ENCODE peak calls at places on chromosome 9, in four cellular contexts. F is heart right ventricle, L is right cardiac atrium, G is activated T-cell treated with anti-CD3 and anti-CD28 coated beads for 48 hours. N is an unnamed sample.

GRCh38 chr9:132238026-132238972 is 76.4 kb downstream of the NTNG2 start:
- DNase-seq in F (no peak), L (no peak), G (no peak), N (no peak)

GRCh38 chr9:3088166-3088702 is 244.3 kb upstream of the PUM3 start:
- DNase-seq in F (no peak), L (no peak), G (no peak), N (no peak)

GRCh38 chr9:109753308-109753707 is 26.7 kb upstream of the PALM2AKAP2 start:
- DNase-seq in F (no peak), L (no peak), G (no peak), N (no peak)

GRCh38 chr9:15572200-15572599 is 19.4 kb downstream of the CCDC171 start:
- DNase-seq in F (no peak), L (no peak), G (no peak), N (no peak)

GRCh38 chr9:80650964-80651555 is 1038.3 kb downstream of the TLE1 start:
- DNase-seq in F (no peak), L (no peak), G (no peak), N (no peak)

GRCh38 chr9:114056527-114056926 is 21.6 kb downstream of the AMBP start:
- DNase-seq in F (no peak), L (no peak), G (no peak), N (no peak)

GRCh38 chr9:133876144-133876543 is 116.0 kb downstream of the VAV2 start:
- DNase-seq in F (no peak), L (peak), G (no peak), N (no peak)

GRCh38 chr9:109640232-109641078 is 139.5 kb upstream of the PALM2AKAP2 start:
- DNase-seq in F (peak), L (peak), G (no peak), N (no peak)

GRCh38 chr9:100598641-100599145 is 20.8 kb downstream of the CAVIN4 start:
- DNase-seq in F (peak), L (peak), G (peak), N (peak)

GRCh38 chr9:115691097-115691496 is 462.5 kb upstream of the PAPPA start:
- DNase-seq in F (no peak), L (no peak), G (no peak), N (no peak)

GRCh38 chr9:130862747-130863146 is 27.7 kb downstream of the ABL1 start:
- DNase-seq in F (no peak), L (no peak), G (no peak), N (no peak)

GRCh38 chr9:68443560-68443959 is 87.1 kb downstream of the PGM5 start:
- DNase-seq in F (no peak), L (no peak), G (no peak), N (no peak)

GRCh38 chr9:122228906-122229837 is at the start of gene LHX6:
- DNase-seq in F (no peak), L (no peak), G (no peak), N (no peak)

GRCh38 chr9:86639899-86640379 is 285.7 kb upstream of the TUT7 start:
- DNase-seq in F (no peak), L (no peak), G (no peak), N (no peak)

GRCh38 chr9:134492721-134493470 is 148.7 kb upstream of the COL5A1 start:
- DNase-seq in F (peak), L (no peak), G (no peak), N (no peak)

GRCh38 chr9:91736898-91737601 is 213.0 kb downstream of the ROR2 start:
- DNase-seq in F (no peak), L (no peak), G (no peak), N (no peak)

GRCh38 chr9:5625916-5626315 is 3.0 kb upstream of the RIC1 start:
- DNase-seq in F (no peak), L (no peak), G (no peak), N (no peak)

GRCh38 chr9:96688215-96688614 is 33.1 kb upstream of the PRXL2C start:
- DNase-seq in F (no peak), L (no peak), G (no peak), N (no peak)

GRCh38 chr9:4662108-4662988 is at the start of gene PLPP6:
- DNase-seq in F (peak), L (peak), G (peak), N (no peak)

GRCh38 chr9:16985559-16986348 is 115.3 kb upstream of the BNC2 start:
- DNase-seq in F (no peak), L (peak), G (no peak), N (no peak)

GRCh38 chr9:120366646-120367019 is 213.3 kb downstream of the CDK5RAP2 start:
- DNase-seq in F (no peak), L (no peak), G (no peak), N (no peak)

GRCh38 chr9:5610491-5610890 is 18.4 kb upstream of the RIC1 start:
- DNase-seq in F (no peak), L (no peak), G (no peak), N (no peak)

GRCh38 chr9:27194401-27195091 is 85.5 kb downstream of the TEK start:
- DNase-seq in F (no peak), L (no peak), G (no peak), N (no peak)

GRCh38 chr9:15670884-15671283 is 118.0 kb downstream of the CCDC171 start:
- DNase-seq in F (no peak), L (no peak), G (no peak), N (no peak)

GRCh38 chr9:86594724-86595123 is 240.5 kb upstream of the TUT7 start:
- DNase-seq in F (no peak), L (no peak), G (no peak), N (no peak)

N was measured in CMK.